ENCODE peak calls at places on chromosomes 1 and 21, in six cellular contexts. G is PC-9; H is dorsolateral prefrontal cortex; R is spleen; U is CD8-positive, alpha-beta T cell; Y is astrocyte of the spinal cord. E is an unnamed sample.

GRCh38 chr21:36689324-36689723 is 9.6 kb upstream of the SIM2 start:
- DNase-seq in Y (no peak), H (no peak), R (no peak), U (no peak), G (no peak), E (no peak)

GRCh38 chr1:26790551-26790953 is 2.8 kb downstream of the PIGV start:
- DNase-seq in H (no peak), Y (no peak), U (no peak), R (no peak), G (peak), E (no peak)

GRCh38 chr1:218640213-218640612 is 295.1 kb downstream of the TGFB2 start:
- DNase-seq in U (no peak), R (no peak), Y (no peak), G (no peak), H (no peak), E (no peak)

GRCh38 chr1:21012937-21013336 is 163.8 kb downstream of the EIF4G3 start:
- DNase-seq in G (no peak), U (no peak), R (no peak), Y (peak), H (no peak), E (peak)

GRCh38 chr1:11059166-11059989 is 440 bp downstream of the SRM start:
- DNase-seq in U (peak), R (no peak), G (no peak), Y (no peak), H (no peak), E (no peak)

GRCh38 chr1:27539901-27540861 is 50.2 kb upstream of the WASF2 start:
- DNase-seq in U (no peak), R (no peak), Y (peak), G (peak), H (no peak), E (peak)

GRCh38 chr1:86753700-86754099 is 49.3 kb downstream of the SH3GLB1 start:
- DNase-seq in R (no peak), Y (no peak), H (no peak), U (no peak), G (peak), E (no peak)

GRCh38 chr1:22780696-22781095 is 70.1 kb downstream of the EPHB2 start:
- DNase-seq in R (no peak), G (peak), U (no peak), Y (no peak), H (no peak), E (peak)

GRCh38 chr1:111739984-111740765 is 980 bp upstream of the INKA2 start:
- DNase-seq in Y (peak), U (no peak), R (peak), H (peak), G (no peak), E (peak)

GRCh38 chr1:45443580-45444446 is 47.1 kb downstream of the TESK2 start:
- DNase-seq in G (no peak), H (no peak), R (no peak), Y (no peak), U (no peak), E (no peak)

DNA sequence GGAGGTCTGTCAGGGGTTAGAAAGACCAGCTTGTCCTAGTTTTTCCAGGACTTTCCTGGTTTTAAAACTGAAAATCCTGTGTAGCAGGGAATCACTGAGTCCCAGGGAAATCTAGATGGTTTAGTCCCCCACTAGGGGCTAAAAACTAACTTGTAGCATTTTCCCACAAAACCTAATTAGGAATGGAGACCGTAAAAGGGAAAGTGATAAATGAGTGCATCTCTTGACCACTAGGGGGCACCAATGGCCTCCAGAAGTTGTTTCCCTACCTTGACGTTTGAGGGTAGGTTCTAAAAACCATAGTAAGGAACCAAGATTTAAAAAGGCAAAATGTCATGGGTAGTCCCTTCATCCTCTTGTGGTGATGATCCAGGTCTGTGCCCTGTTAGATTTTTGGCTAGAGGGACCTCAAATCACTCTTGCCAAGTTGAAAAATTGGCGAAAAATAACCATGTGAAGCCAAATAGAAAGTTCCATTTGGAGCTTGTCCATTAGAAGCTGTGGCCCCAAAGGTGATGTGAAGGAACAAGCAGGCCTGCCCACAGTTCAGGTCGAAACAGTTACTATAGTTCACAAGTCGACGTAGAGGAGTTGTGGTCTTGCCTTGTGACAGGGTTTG is 24.5 kb downstream of the CLIC6 start:
- DNase-seq in H (no peak), R (no peak), Y (peak), U (peak), G (peak), E (peak)
- H3K4me3 ChIP-seq in H (no peak), R (no peak), Y (no peak), U (no peak), G (no peak), E (no peak)

GRCh38 chr1:41710980-41711379 is 207.7 kb downstream of the HIVEP3 start:
- DNase-seq in Y (no peak), H (no peak), R (no peak), G (no peak), U (no peak), E (no peak)

GRCh38 chr1:41705798-41706197 is 212.9 kb downstream of the HIVEP3 start:
- DNase-seq in R (no peak), G (no peak), H (no peak), Y (no peak), U (no peak), E (no peak)

GRCh38 chr1:41709873-41710272 is 208.8 kb downstream of the HIVEP3 start:
- DNase-seq in Y (no peak), H (no peak), R (no peak), G (no peak), U (no peak), E (no peak)

GRCh38 chr1:41707793-41708192 is 210.9 kb downstream of the HIVEP3 start:
- DNase-seq in Y (no peak), G (no peak), R (no peak), H (no peak), U (no peak), E (no peak)

DNA sequence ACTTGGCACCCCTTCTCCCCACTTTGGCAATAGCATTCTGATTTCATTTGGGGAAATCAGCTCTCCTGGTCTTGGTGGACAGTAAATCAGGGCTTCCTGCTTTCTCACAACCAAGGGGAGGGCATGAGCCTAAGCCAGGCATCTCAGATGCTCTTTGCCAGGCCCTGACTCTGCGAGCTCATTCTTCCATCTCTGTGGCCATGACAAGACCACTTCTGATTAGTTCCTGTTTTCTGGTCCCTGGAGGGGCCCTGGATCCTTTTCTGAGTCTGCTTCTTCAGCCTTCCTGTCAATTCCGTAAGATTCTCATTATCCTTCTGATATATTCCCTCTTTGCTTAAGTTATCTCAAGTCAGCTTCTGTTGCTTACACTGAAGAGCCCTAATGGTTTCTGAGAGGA is 210.4 kb downstream of the HIVEP3 start:
- DNase-seq in H (no peak), G (no peak), U (no peak), R (no peak), Y (no peak), E (no peak)
- TF ChIP-seq CTCF in H (no peak), G (no peak), U (no peak), R (no peak), Y (no peak), E (no peak)

DNA sequence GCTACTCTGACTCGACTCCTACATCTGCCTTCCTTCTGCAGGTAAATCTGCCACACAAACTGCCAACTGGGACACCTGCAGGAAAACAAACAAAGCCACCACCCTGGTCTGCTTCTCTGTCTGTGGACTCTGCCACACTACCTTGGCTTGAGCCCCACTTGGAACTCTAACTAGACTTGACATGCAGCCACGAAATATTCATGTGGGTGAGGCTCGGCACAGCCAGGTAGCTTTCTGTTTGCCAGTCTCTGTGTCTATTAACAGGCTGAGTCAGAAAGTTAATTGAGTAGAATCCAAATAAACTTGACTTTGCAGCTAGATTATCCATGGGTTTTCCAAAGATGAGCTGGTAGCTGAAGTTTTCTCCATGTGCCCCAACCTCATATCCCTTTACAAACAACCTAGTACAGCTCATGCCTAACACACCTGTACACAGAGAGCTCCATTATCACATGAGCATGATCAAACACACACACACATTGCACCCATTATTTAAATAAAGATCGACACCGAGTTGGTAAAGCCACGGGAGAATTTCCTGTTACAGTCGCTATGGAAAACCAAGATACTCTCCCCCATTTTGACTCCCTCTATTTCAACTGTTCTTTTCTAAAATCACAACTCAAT is 811 bp downstream of the C1orf116 start:
- DNase-seq in U (no peak), H (no peak), G (no peak), Y (no peak), R (no peak), E (no peak)
- H3K4me3 ChIP-seq in U (no peak), H (no peak), G (peak), Y (no peak), R (no peak), E (no peak)

GRCh38 chr1:61079898-61080336 is 2.4 kb upstream of the NFIA start:
- DNase-seq in Y (peak), U (no peak), R (peak), G (peak), H (peak), E (peak)
- TF ChIP-seq CTCF in Y (peak), U (no peak), R (no peak), G (no peak), H (peak), E (peak)

GRCh38 chr1:155880251-155880650 is 20.9 kb downstream of the SYT11 start:
- DNase-seq in H (no peak), U (no peak), R (no peak), G (no peak), Y (no peak), E (no peak)

GRCh38 chr1:155882235-155882634 is 22.9 kb downstream of the SYT11 start:
- DNase-seq in Y (no peak), R (no peak), G (no peak), H (no peak), U (no peak), E (no peak)

GRCh38 chr1:155873860-155874259 is 14.5 kb downstream of the SYT11 start:
- DNase-seq in H (peak), Y (peak), G (no peak), U (no peak), R (no peak), E (peak)

GRCh38 chr1:155880856-155881255 is 21.5 kb downstream of the SYT11 start:
- DNase-seq in R (no peak), H (no peak), Y (no peak), G (no peak), U (no peak), E (no peak)

GRCh38 chr1:155877945-155878344 is 18.6 kb downstream of the SYT11 start:
- DNase-seq in Y (no peak), G (no peak), R (no peak), H (no peak), U (no peak), E (no peak)
- H3K4me3 ChIP-seq in Y (no peak), G (no peak), R (no peak), H (no peak), U (no peak), E (no peak)